ENCODE peak calls at places on chromosomes 2 and 18, in eight cellular contexts. H is endothelial cell of umbilical vein, W is MM.1S, Y is prostate gland, F is lung, E is IMR-90, Q is heart left ventricle, S is RWPE2. R is an unnamed sample. For H3K4me1, the result is how much of the 10 kb centered on the place peaks cover.

GRCh38 chr2:203936535-203936934 is at the start of gene ICOS:
- DNase-seq in Y (no peak), W (no peak), E (no peak), H (no peak), Q (no peak), F (no peak), S (no peak), R (no peak)

GRCh38 chr2:34663314-34663713 is 1064.2 kb upstream of the FAM98A start:
- DNase-seq in E (no peak), F (no peak), Y (no peak), H (no peak), W (no peak), S (no peak), Q (no peak), R (no peak)

GRCh38 chr2:149278146-149278878 is 52.1 kb upstream of the LYPD6 start:
- DNase-seq in Y (no peak), E (no peak), F (no peak), W (no peak), H (no peak), S (no peak), Q (no peak), R (no peak)

GRCh38 chr18:34875150-34875549 is 165.1 kb downstream of the DTNA start:
- DNase-seq in Y (no peak), H (no peak), F (no peak), E (no peak), W (no peak), S (no peak), Q (no peak), R (no peak)

GRCh38 chr2:216756435-216756834 is 61.1 kb upstream of the IGFBP5 start:
- DNase-seq in E (no peak), W (no peak), H (no peak), Y (no peak), F (no peak), Q (no peak), S (no peak), R (no peak)

GRCh38 chr2:234290671-234291070 is 206.2 kb downstream of the ARL4C start:
- DNase-seq in W (no peak), S (no peak), H (peak), Y (no peak), E (no peak), Q (no peak), F (no peak), R (no peak)

GRCh38 chr2:85838181-85838580 is 50.6 kb downstream of the ST3GAL5 start:
- DNase-seq in F (no peak), S (no peak), H (no peak), Q (no peak), E (no peak), W (no peak), Y (no peak), R (no peak)

GRCh38 chr2:43201497-43201896 is 24.9 kb downstream of the ZFP36L2 start:
- DNase-seq in H (no peak), S (no peak), W (no peak), F (no peak), Y (no peak), E (no peak), Q (no peak), R (no peak)

GRCh38 chr2:213934560-213934959 is 476.3 kb upstream of the VWC2L start:
- DNase-seq in F (no peak), E (peak), Y (no peak), H (peak), Q (no peak), W (peak), S (no peak), R (no peak)

GRCh38 chr2:66699481-66700180 is 264.7 kb downstream of the MEIS1 start:
- DNase-seq in Y (no peak), F (no peak), E (no peak), Q (no peak), W (no peak), S (no peak), H (no peak), R (no peak)

GRCh38 chr2:233209978-233210680 is 41.3 kb upstream of the ATG16L1 start:
- DNase-seq in E (no peak), Y (no peak), S (no peak), F (no peak), W (no peak), Q (no peak), H (no peak), R (no peak)

GRCh38 chr2:29810956-29811355 is 110.4 kb downstream of the ALK start:
- DNase-seq in S (no peak), Q (no peak), W (no peak), F (no peak), E (no peak), Y (no peak), H (no peak), R (no peak)

GRCh38 chr2:48328972-48329723 is 200.8 kb upstream of the STON1 start:
- DNase-seq in W (no peak), E (no peak), H (peak), Y (no peak), S (no peak), Q (no peak), F (no peak), R (no peak)

GRCh38 chr2:197908940-197909339 is 104.5 kb downstream of the PLCL1 start:
- DNase-seq in Y (no peak), F (no peak), H (no peak), Q (no peak), W (no peak), E (peak), S (no peak), R (no peak)

GRCh38 chr2:149800624-149801220 is 213.1 kb upstream of the MMADHC start:
- DNase-seq in F (no peak), E (peak), S (no peak), W (no peak), H (no peak), Y (no peak), Q (no peak), R (no peak)

GRCh38 chr2:102473020-102473419 is at the start of gene SLC9A4:
- DNase-seq in S (no peak), Q (peak), W (peak), E (peak), Y (peak), H (peak), F (no peak), R (no peak)

GRCh38 chr18:10579079-10579867 is 53.4 kb downstream of the NAPG start:
- DNase-seq in Y (no peak), S (no peak), F (no peak), E (peak), H (no peak), Q (no peak), W (no peak), R (no peak)

GRCh38 chr2:117432746-117433145 is 381.7 kb upstream of the DDX18 start:
- DNase-seq in Q (no peak), S (no peak), Y (no peak), E (no peak), F (no peak), W (peak), H (no peak), R (no peak)

GRCh38 chr2:164028764-164029534 is 293.1 kb upstream of the FIGN start:
- DNase-seq in Q (no peak), E (no peak), S (no peak), W (no peak), H (no peak), F (no peak), Y (no peak), R (no peak)

GRCh38 chr2:16509042-16509441 is 156.6 kb downstream of the CYRIA start:
- DNase-seq in W (no peak), Q (no peak), H (no peak), F (no peak), Y (no peak), E (no peak), S (no peak), R (no peak)

GRCh38 chr2:54677476-54678265 is 45.8 kb upstream of the EML6 start:
- DNase-seq in S (no peak), H (no peak), F (no peak), Q (no peak), E (peak), W (peak), Y (no peak), R (no peak)

GRCh38 chr2:206353685-206354084 is 79.2 kb downstream of the ZDBF2 start:
- DNase-seq in E (no peak), Q (no peak), F (no peak), S (no peak), H (no peak), Y (no peak), W (peak), R (no peak)

GRCh38 chr2:73938761-73939352 is 12.2 kb downstream of the DGUOK start:
- DNase-seq in S (no peak), F (no peak), W (no peak), H (no peak), Q (no peak), Y (no peak), E (peak), R (no peak)

GRCh38 chr2:140496714-140497113 is 1634.1 kb downstream of the LRP1B start:
- DNase-seq in S (no peak), E (no peak), Y (no peak), W (no peak), H (no peak), Q (no peak), F (no peak), R (no peak)

GRCh38 chr2:24492283-24493272 is 1.5 kb downstream of the NCOA1 start:
- DNase-seq in F (peak), E (no peak), S (no peak), Q (no peak), Y (peak), W (no peak), H (peak), R (no peak)

GRCh38 chr2:20065885-20066602 is 14.6 kb upstream of the LAPTM4A start:
- DNase-seq in Q (peak), W (peak), E (peak), S (peak), Y (peak), F (no peak), H (peak), R (peak)

GRCh38 chr2:48589170-48589767 is 28.4 kb upstream of the GTF2A1L start:
- DNase-seq in Q (no peak), F (no peak), W (no peak), Y (no peak), H (peak), S (no peak), E (peak), R (peak)

GRCh38 chr2:13884271-13884976 is 748.1 kb upstream of the LRATD1 start:
- DNase-seq in W (no peak), H (no peak), S (no peak), Y (no peak), F (no peak), Q (no peak), E (no peak), R (no peak)

GRCh38 chr2:97808816-97809215 is 95.4 kb downstream of the ZAP70 start:
- DNase-seq in W (no peak), Q (no peak), F (no peak), E (no peak), Y (no peak), H (no peak), S (no peak), R (no peak)

GRCh38 chr18:37575646-37576045 is 10.0 kb upstream of the CELF4 start:
- DNase-seq in S (no peak), Y (no peak), Q (no peak), E (no peak), F (no peak), W (no peak), H (no peak), R (no peak)

GRCh38 chr2:96345403-96345802 is 9.8 kb downstream of the NCAPH start:
- DNase-seq in W (no peak), S (no peak), Q (no peak), F (no peak), Y (no peak), H (no peak), E (no peak), R (no peak)
- TF ChIP-seq CTCF in W (peak), S (no peak), Q (peak), F (no peak), Y (no peak), H (no peak), E (no peak), R (peak)

GRCh38 chr2:167818521-167818920 is 428.9 kb downstream of the STK39 start:
- DNase-seq in W (no peak), H (no peak), E (no peak), Q (no peak), F (no peak), Y (no peak), S (no peak), R (no peak)
- H3K4me1 ChIP-seq in W (under half), H (under half), E (under half), Q (under half), F (under half), Y (under half), S (under half), R (under half)

GRCh38 chr2:237859533-237860272 is at the start of gene RAMP1:
- DNase-seq in E (peak), H (no peak), Q (peak), Y (peak), S (no peak), W (no peak), F (no peak), R (no peak)
- H3K27ac ChIP-seq in E (no peak), H (no peak), Q (peak), Y (peak), S (no peak), W (no peak), F (peak), R (peak)

GRCh38 chr2:159713691-159714585 is 1.6 kb downstream of the MARCHF7 start:
- DNase-seq in Y (no peak), W (peak), E (peak), Q (no peak), S (no peak), F (no peak), H (peak), R (no peak)

GRCh38 chr2:159715451-159715850 is 3.1 kb downstream of the MARCHF7 start:
- DNase-seq in Y (no peak), H (no peak), F (no peak), E (no peak), Q (no peak), W (no peak), S (no peak), R (no peak)

GRCh38 chr2:159712194-159712928 is at the start of gene MARCHF7:
- DNase-seq in W (peak), E (peak), Y (peak), S (peak), H (peak), Q (peak), F (peak), R (peak)

GRCh38 chr2:159712929-159713575 is 746 bp downstream of the MARCHF7 start:
- DNase-seq in Y (no peak), E (no peak), F (no peak), W (peak), H (no peak), S (no peak), Q (no peak), R (no peak)

GRCh38 chr2:159714586-159714930 is 2.3 kb downstream of the MARCHF7 start:
- DNase-seq in H (no peak), Y (no peak), S (no peak), W (no peak), F (no peak), Q (no peak), E (no peak), R (no peak)
- TF ChIP-seq CTCF in H (no peak), Y (no peak), S (no peak), W (no peak), F (no peak), Q (no peak), E (no peak), R (no peak)

GRCh38 chr2:172105715-172106124 is 3.0 kb upstream of the DLX2 start:
- DNase-seq in E (no peak), Q (no peak), F (no peak), Y (no peak), W (no peak), H (no peak), S (no peak), R (no peak)

GRCh38 chr2:172102159-172102857 is 392 bp downstream of the DLX2 start:
- DNase-seq in H (peak), F (no peak), E (peak), Q (no peak), Y (no peak), S (peak), W (no peak), R (no peak)

GRCh38 chr2:172102858-172103359 is at the start of gene DLX2:
- DNase-seq in Q (peak), W (peak), F (peak), S (peak), Y (peak), H (peak), E (peak), R (peak)

GRCh38 chr2:172101707-172102158 is 967 bp downstream of the DLX2 start:
- DNase-seq in Y (no peak), H (no peak), Q (no peak), S (no peak), W (no peak), F (no peak), E (no peak), R (no peak)

GRCh38 chr2:172103471-172104292 is 982 bp upstream of the DLX2 start:
- DNase-seq in H (peak), W (peak), F (peak), S (peak), Q (peak), Y (peak), E (peak), R (peak)
- H3K4me1 ChIP-seq in H (under half), W (under half), F (under half), S (under half), Q (half or more), Y (under half), E (under half), R (half or more)

R was measured in left ventricle myocardium inferior.